ENCODE peak calls at places on chromosomes 6 and 20, in five cellular contexts. Z, D, R, S and E are unnamed samples.
A peak's percentile ranks its signal among the peaks of the same experiment; 100 is the strongest.

GRCh38 chr20:43238833-43239232 is 49.1 kb upstream of the PTPRT start:
- DNase-seq in Z (peak; percentile 33), D (no peak), R (no peak), S (no peak), E (no peak)

GRCh38 chr6:33958208-33958862 is 154.5 kb upstream of the MLN start:
- DNase-seq in Z (no peak), D (no peak), R (no peak), S (no peak), E (no peak)

GRCh38 chr6:74222768-74223321 is 526.8 kb downstream of the CD109 start:
- DNase-seq in Z (no peak), D (no peak), R (no peak), S (no peak), E (no peak)

GRCh38 chr6:142945071-142945445 is at the start of gene HIVEP2:
- DNase-seq in Z (no peak), D (peak; percentile 28), R (peak; percentile 85), S (peak; percentile 91), E (peak; percentile 90)

GRCh38 chr20:23255658-23256385 is 94.8 kb upstream of the NXT1 start:
- DNase-seq in Z (no peak), D (no peak), R (no peak), S (no peak), E (no peak)

GRCh38 chr20:37331060-37331857 is 14.7 kb upstream of the SRC start:
- DNase-seq in Z (no peak), D (no peak), R (no peak), S (no peak), E (peak; percentile 4)

GRCh38 chr20:39381598-39381997 is 419.5 kb downstream of the DHX35 start:
- DNase-seq in Z (no peak), D (no peak), R (no peak), S (no peak), E (no peak)

GRCh38 chr6:148972481-148972880 is 225.7 kb downstream of the UST start:
- DNase-seq in Z (peak; percentile 46), D (no peak), R (peak; percentile 32), S (peak; percentile 80), E (peak; percentile 83)

GRCh38 chr6:20400476-20401402 is 940 bp upstream of the E2F3 start:
- DNase-seq in Z (peak; percentile 84), D (no peak), R (no peak), S (peak; percentile 57), E (peak; percentile 59)

GRCh38 chr20:63911171-63911570 is 16.2 kb downstream of the DNAJC5 start:
- DNase-seq in Z (peak; percentile 12), D (no peak), R (no peak), S (peak; percentile 83), E (no peak)

DNA sequence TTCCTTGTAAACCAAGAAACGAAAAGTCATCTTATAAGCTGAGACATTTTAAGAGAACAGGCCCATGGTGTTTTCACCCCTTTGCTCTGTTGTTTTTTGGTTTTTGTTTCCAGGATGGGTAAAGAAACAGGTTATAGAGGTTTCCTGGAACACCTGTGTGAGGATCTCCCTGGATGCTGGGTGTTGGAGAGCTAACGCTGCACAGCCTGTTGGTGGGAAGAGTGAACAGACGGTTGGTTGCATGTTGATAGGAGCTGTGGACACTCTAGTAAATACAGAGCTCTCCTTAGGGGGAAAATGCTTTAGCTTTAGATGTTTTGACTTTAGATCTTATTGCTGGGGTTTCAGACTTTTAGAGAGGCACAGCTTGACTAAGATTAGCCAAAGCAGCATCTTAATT is 235.1 kb downstream of the SOX4 start:
- DNase-seq in Z (no peak), D (no peak), R (no peak), S (no peak), E (no peak)
- H3K36me3 ChIP-seq in Z (no peaks in the 10 kb centered on the region), D (no peaks in the 10 kb centered on the region), R (no peaks in the 10 kb centered on the region), S (no peaks in the 10 kb centered on the region), E (no peaks in the 10 kb centered on the region)

DNA sequence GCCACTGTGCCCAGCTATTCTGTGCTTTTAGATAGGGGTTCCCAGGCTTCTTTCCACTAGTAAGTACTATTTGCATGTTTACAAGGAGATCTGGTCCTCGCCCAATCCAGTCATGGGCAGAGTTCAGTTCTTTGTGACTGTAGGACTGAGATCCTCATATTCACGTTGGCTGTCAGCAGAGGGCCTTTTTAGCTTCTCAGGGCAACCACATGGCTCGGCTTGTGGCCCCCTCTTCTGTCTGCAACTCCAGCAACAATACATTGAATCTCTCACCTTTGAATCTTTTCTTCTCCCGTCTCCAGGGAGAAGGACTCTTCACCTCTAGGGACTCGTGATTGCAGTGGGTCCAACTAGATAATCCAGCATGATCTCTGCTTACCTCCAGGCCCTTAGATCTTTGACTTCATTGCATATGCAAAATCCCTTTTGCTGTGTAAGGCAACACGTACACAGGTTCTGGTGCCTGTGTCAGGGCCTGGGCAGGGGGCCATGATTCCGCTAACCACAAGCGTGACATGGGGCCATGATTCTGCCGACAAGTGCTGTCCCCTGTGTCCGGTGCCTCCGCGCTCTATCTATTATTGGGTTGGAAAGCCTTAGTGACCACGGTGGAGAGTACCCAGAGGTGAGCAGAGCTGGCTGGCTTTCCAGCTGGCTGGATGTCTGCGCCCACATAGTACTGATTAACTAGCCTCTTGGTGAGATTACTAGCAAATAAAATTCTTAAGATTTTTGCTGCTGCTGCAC is 5.1 kb downstream of the CCR6 start:
- DNase-seq in Z (no peak), D (no peak), R (no peak), S (no peak), E (no peak)
- H3K4me3 ChIP-seq in Z (no peak overlapping the region), D (no peak overlapping the region), R (no peak overlapping the region), S (no peak overlapping the region), E (no peak overlapping the region)

GRCh38 chr6:132132911-132133639 is 181.9 kb upstream of the CCN2 start:
- DNase-seq in Z (no peak), D (no peak), R (no peak), S (no peak), E (no peak)
- TF ChIP-seq POLR2A in Z (no peak), D (no peak), R (no peak), S (no peak), E (no peak)

GRCh38 chr20:17612287-17612974 is 42.6 kb downstream of the DSTN start:
- DNase-seq in Z (no peak), D (no peak), R (peak; percentile 41), S (peak; percentile 43), E (no peak)
- H3K36me3 ChIP-seq in Z (peaks cover 3% of the 10 kb centered on the region), D (peaks cover 53% of the 10 kb centered on the region), R (no peaks in the 10 kb centered on the region), S (peaks cover 16% of the 10 kb centered on the region), E (peaks cover 27% of the 10 kb centered on the region)

GRCh38 chr6:44073612-44074382 is 53.5 kb downstream of the MRPL14 start:
- DNase-seq in Z (no peak), D (no peak), R (no peak), S (no peak), E (no peak)

GRCh38 chr6:44071670-44072451 is 55.4 kb downstream of the MRPL14 start:
- DNase-seq in Z (no peak), D (no peak), R (no peak), S (no peak), E (no peak)

GRCh38 chr6:44074383-44075136 is 52.7 kb downstream of the MRPL14 start:
- DNase-seq in Z (no peak), D (no peak), R (no peak), S (peak; percentile 64), E (peak; percentile 80)

GRCh38 chr6:44072959-44073611 is 54.2 kb downstream of the MRPL14 start:
- DNase-seq in Z (no peak), D (no peak), R (no peak), S (peak; percentile 76), E (peak; percentile 84)

DNA sequence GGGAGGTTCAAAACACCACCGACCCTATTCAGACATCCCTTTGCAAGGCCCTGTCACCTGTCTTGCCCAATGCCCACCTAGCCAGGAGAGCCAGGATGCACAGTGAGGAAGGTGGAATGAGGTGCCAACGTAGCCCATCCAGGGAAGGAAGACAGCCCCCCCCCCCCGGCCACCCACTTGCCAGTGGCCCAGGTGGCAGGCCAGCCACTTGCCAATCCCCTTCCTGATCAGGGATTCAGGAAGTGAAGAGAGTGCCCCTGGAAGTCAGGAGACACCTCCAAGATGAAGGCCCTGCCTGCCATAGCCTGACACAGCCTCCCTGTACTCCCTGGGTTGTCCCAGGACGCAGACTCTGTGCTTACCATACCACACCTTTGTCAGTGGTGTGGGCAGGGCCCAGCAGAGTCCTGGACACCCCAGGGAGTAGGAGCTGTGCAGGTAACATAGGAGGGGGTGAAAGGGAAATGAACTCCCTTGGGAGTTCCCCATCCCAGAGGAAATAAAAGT is 54.7 kb downstream of the MRPL14 start:
- DNase-seq in Z (no peak), D (no peak), R (no peak), S (peak; percentile 49), E (no peak)
- H3K4me3 ChIP-seq in Z (peak overlapping the region; percentile 33), D (peak overlapping the region; percentile 30), R (peak overlapping the region; percentile 51), S (peak overlapping the region; percentile 54), E (peak overlapping the region; percentile 59)

GRCh38 chr6:16145038-16145437 is 16.2 kb downstream of the MYLIP start:
- DNase-seq in Z (no peak), D (no peak), R (no peak), S (no peak), E (no peak)
- TF ChIP-seq POLR2A in Z (no peak), D (no peak), R (no peak), S (no peak), E (no peak)

GRCh38 chr20:47949230-47949629 is 163.9 kb upstream of the SULF2 start:
- DNase-seq in Z (no peak), D (no peak), R (no peak), S (no peak), E (no peak)

GRCh38 chr20:47952165-47952564 is 166.9 kb upstream of the SULF2 start:
- DNase-seq in Z (no peak), D (no peak), R (no peak), S (no peak), E (no peak)

GRCh38 chr20:47950103-47950502 is 164.8 kb upstream of the SULF2 start:
- DNase-seq in Z (no peak), D (no peak), R (no peak), S (no peak), E (no peak)

GRCh38 chr20:47951521-47951951 is 166.3 kb upstream of the SULF2 start:
- DNase-seq in Z (no peak), D (no peak), R (no peak), S (no peak), E (no peak)

DNA sequence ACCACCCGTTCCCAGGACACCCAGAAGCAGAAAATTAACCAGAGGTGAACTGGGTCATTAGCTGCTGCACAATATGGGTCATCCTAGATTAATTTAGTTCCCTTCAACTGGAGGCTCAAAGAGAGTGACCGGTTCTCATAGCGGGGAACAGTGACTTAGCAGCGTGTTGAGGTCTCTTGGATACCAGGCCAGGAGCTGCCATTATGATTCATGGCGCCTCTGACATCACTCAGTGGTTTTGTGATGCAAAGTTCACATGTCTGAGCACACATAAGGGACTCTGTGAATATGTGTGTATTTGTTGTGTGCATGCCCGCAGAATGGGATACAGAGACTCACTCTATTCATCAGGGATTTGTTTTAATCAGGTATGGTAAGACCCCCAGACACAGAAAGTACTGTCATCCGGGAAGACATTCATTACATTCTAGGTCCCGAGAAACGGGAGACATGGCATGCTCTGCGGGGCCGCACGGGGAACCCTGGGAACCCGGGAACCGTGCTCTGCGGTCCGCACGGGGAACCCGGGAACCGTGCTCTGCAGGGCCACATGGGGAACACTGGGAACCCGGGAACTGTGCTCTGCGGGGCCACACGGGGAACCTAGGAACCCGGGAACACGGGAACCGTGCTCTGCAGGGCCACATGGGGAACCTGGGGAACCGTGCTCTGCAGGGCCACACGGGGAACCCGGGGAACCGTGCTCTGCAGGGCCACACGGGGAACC is 165.4 kb upstream of the SULF2 start:
- DNase-seq in Z (no peak), D (no peak), R (no peak), S (no peak), E (no peak)
- H3K36me3 ChIP-seq in Z (no peaks in the 10 kb centered on the region), D (no peaks in the 10 kb centered on the region), R (no peaks in the 10 kb centered on the region), S (no peaks in the 10 kb centered on the region), E (no peaks in the 10 kb centered on the region)